ENCODE peak calls at places on chromosome 12, in ten cellular contexts. R is activated T-cell treated with anti-CD3 and anti-CD28 coated beads for 48 hours, Q is iris pigment epithelial cell, P is posterior cingulate gyrus, X is A549, E is cardiac muscle cell, M is AG20443, D is NCI-H69, T is neural progenitor cell, K is Ammon's horn. A is an unnamed sample.

GRCh38 chr12:118582863-118583262 is 206.5 kb downstream of the SUDS3 start:
- DNase-seq in T (no peak), P (no peak), Q (no peak), R (no peak), E (no peak), K (no peak), M (no peak), X (no peak), D (no peak), A (no peak)

GRCh38 chr12:3200032-3200617 is 122.9 kb downstream of the TSPAN9 start:
- DNase-seq in E (peak), X (peak), R (no peak), M (peak), P (peak), Q (peak), K (peak), D (peak), T (peak), A (peak)

GRCh38 chr12:87779016-87779415 is 250.2 kb downstream of the C12orf50 start:
- DNase-seq in D (no peak), P (no peak), K (no peak), E (no peak), Q (peak), T (no peak), M (no peak), R (no peak), X (peak), A (no peak)

GRCh38 chr12:85985996-85986395 is 111.9 kb downstream of the NTS start:
- DNase-seq in Q (no peak), K (no peak), M (no peak), T (no peak), R (no peak), E (no peak), P (no peak), D (peak), X (no peak), A (no peak)

GRCh38 chr12:127998936-127999467 is 268.0 kb upstream of the TMEM132C start:
- DNase-seq in T (no peak), D (no peak), K (no peak), M (no peak), Q (no peak), E (no peak), X (no peak), P (no peak), R (no peak), A (no peak)

GRCh38 chr12:120365675-120366340 is 3.2 kb downstream of the MSI1 start:
- DNase-seq in X (no peak), P (no peak), T (no peak), M (no peak), R (no peak), K (peak), E (no peak), D (peak), Q (no peak), A (no peak)

GRCh38 chr12:53981652-53982565 is 3.0 kb upstream of the HOXC10 start:
- DNase-seq in E (no peak), D (no peak), X (no peak), K (no peak), R (no peak), P (no peak), T (no peak), M (no peak), Q (no peak), A (no peak)

GRCh38 chr12:121653999-121654398 is 15.5 kb downstream of the MORN3 start:
- DNase-seq in Q (no peak), D (no peak), T (no peak), M (no peak), K (no peak), R (no peak), E (no peak), X (no peak), P (no peak), A (no peak)

GRCh38 chr12:29769162-29769820 is 14.5 kb downstream of the TMTC1 start:
- DNase-seq in D (no peak), X (no peak), M (peak), P (no peak), T (no peak), K (no peak), R (no peak), E (peak), Q (peak), A (peak)

GRCh38 chr12:79424109-79424721 is 266.5 kb downstream of the PAWR start:
- DNase-seq in P (no peak), M (peak), K (peak), Q (peak), E (peak), R (no peak), T (peak), X (peak), D (no peak), A (peak)

GRCh38 chr12:52020539-52021336 is 14.0 kb downstream of the TAMALIN start:
- DNase-seq in T (peak), E (peak), X (peak), K (peak), R (peak), D (peak), M (peak), Q (no peak), P (peak), A (peak)

GRCh38 chr12:10873374-10873773 is 10.7 kb downstream of the PRH1 start:
- DNase-seq in D (no peak), X (no peak), K (no peak), R (no peak), Q (peak), T (no peak), E (peak), M (no peak), P (no peak), A (peak)

GRCh38 chr12:18700254-18700653 is 37.6 kb downstream of the PLCZ1 start:
- DNase-seq in X (no peak), P (no peak), R (no peak), T (no peak), E (peak), D (no peak), K (peak), M (peak), Q (peak), A (peak)

GRCh38 chr12:9926876-9927275 is 5.3 kb downstream of the CLEC2A start:
- DNase-seq in T (no peak), K (no peak), R (no peak), M (no peak), P (no peak), Q (no peak), E (no peak), D (no peak), X (no peak), A (no peak)

GRCh38 chr12:123233505-123234299 is 466 bp downstream of the MTRFR start:
- DNase-seq in M (no peak), D (peak), Q (no peak), K (no peak), T (peak), E (peak), P (no peak), X (no peak), R (no peak), A (no peak)

GRCh38 chr12:15788266-15789214 is 648 bp downstream of the EPS8 start:
- DNase-seq in X (peak), T (peak), D (peak), K (peak), P (peak), Q (peak), E (peak), M (peak), R (no peak), A (peak)

A was measured in myocyte.